ENCODE peak calls at places on chromosomes 6 and 20, in four cellular contexts. One of them, this sample, is unnamed.

GRCh38 chr6:11785953-11786579 is 7.5 kb upstream of the ADTRP start:
- DNase-seq in NB4: no peak
- DNase-seq in cardiac fibroblast: no peak
- DNase-seq in Right ventricle myocardium inferior: no peak
- DNase-seq in this sample: no peak

GRCh38 chr6:26122793-26123674 is 35.8 kb downstream of the HFE start:
- DNase-seq in NB4: peak; percentile 99
- DNase-seq in cardiac fibroblast: peak; percentile 99
- DNase-seq in Right ventricle myocardium inferior: peak; percentile 91
- DNase-seq in this sample: peak; percentile 98

GRCh38 chr20:50003253-50003656 is 20.5 kb downstream of the SNAI1 start:
- DNase-seq in NB4: peak; percentile 96
- DNase-seq in cardiac fibroblast: peak; percentile 98
- DNase-seq in Right ventricle myocardium inferior: no peak
- DNase-seq in this sample: peak; percentile 99

GRCh38 chr20:23105193-23105592 is 19.1 kb upstream of the CD93 start:
- DNase-seq in NB4: no peak
- DNase-seq in cardiac fibroblast: no peak
- DNase-seq in Right ventricle myocardium inferior: no peak
- DNase-seq in this sample: no peak

GRCh38 chr20:36368400-36368799 is 62.3 kb downstream of the DLGAP4 start:
- DNase-seq in NB4: no peak
- DNase-seq in cardiac fibroblast: no peak
- DNase-seq in Right ventricle myocardium inferior: no peak
- DNase-seq in this sample: no peak

GRCh38 chr6:169579712-169580111 is 122.1 kb downstream of the WDR27 start:
- DNase-seq in NB4: no peak
- DNase-seq in cardiac fibroblast: no peak
- DNase-seq in Right ventricle myocardium inferior: no peak
- DNase-seq in this sample: no peak

GRCh38 chr6:32940656-32941411 is at the start of gene HLA-DMB:
- DNase-seq in NB4: peak; percentile 54
- DNase-seq in cardiac fibroblast: peak; percentile 77
- DNase-seq in Right ventricle myocardium inferior: no peak
- DNase-seq in this sample: no peak

GRCh38 chr6:127385668-127386385 is 42.4 kb upstream of the ECHDC1 start:
- DNase-seq in NB4: no peak
- DNase-seq in cardiac fibroblast: no peak
- DNase-seq in Right ventricle myocardium inferior: no peak
- DNase-seq in this sample: no peak

GRCh38 chr20:3315110-3315509 is 76.1 kb upstream of the SLC4A11 start:
- DNase-seq in NB4: no peak
- DNase-seq in cardiac fibroblast: no peak
- DNase-seq in Right ventricle myocardium inferior: no peak
- DNase-seq in this sample: no peak

GRCh38 chr6:49849121-49849907 is 17.0 kb downstream of the CRISP1 start:
- DNase-seq in NB4: peak; percentile 62
- DNase-seq in cardiac fibroblast: peak; percentile 66
- DNase-seq in Right ventricle myocardium inferior: no peak
- DNase-seq in this sample: no peak

GRCh38 chr6:125956506-125957390 is at the start of gene HINT3:
- DNase-seq in NB4: peak; percentile 99
- DNase-seq in cardiac fibroblast: peak; percentile 98
- DNase-seq in Right ventricle myocardium inferior: peak; percentile 99
- DNase-seq in this sample: peak; percentile 97

GRCh38 chr6:29809249-29809648 is 18.4 kb upstream of the HLA-G start:
- DNase-seq in NB4: no peak
- DNase-seq in cardiac fibroblast: no peak
- DNase-seq in Right ventricle myocardium inferior: no peak
- DNase-seq in this sample: no peak

GRCh38 chr6:3813150-3813780 is 35.9 kb upstream of the FAM50B start:
- DNase-seq in NB4: peak; percentile 55
- DNase-seq in cardiac fibroblast: peak; percentile 63
- DNase-seq in Right ventricle myocardium inferior: no peak
- DNase-seq in this sample: peak; percentile 73

GRCh38 chr6:154872605-154873004 is 122.5 kb upstream of the TIAM2 start:
- DNase-seq in NB4: no peak
- DNase-seq in cardiac fibroblast: no peak
- DNase-seq in Right ventricle myocardium inferior: no peak
- DNase-seq in this sample: no peak

GRCh38 chr20:38275815-38276550 is 15.4 kb upstream of the KIAA1755 start:
- DNase-seq in NB4: peak; percentile 84
- DNase-seq in cardiac fibroblast: peak; percentile 96
- DNase-seq in Right ventricle myocardium inferior: no peak
- DNase-seq in this sample: peak; percentile 73

GRCh38 chr20:59701236-59701635 is 96.9 kb downstream of the PHACTR3 start:
- DNase-seq in NB4: no peak
- DNase-seq in cardiac fibroblast: no peak
- DNase-seq in Right ventricle myocardium inferior: no peak
- DNase-seq in this sample: no peak

GRCh38 chr6:43242908-43243648 is at the start of gene TTBK1:
- DNase-seq in NB4: no peak
- DNase-seq in cardiac fibroblast: no peak
- DNase-seq in Right ventricle myocardium inferior: no peak
- DNase-seq in this sample: no peak

GRCh38 chr6:54772610-54773009 is 74.0 kb upstream of the FAM83B start:
- DNase-seq in NB4: no peak
- DNase-seq in cardiac fibroblast: no peak
- DNase-seq in Right ventricle myocardium inferior: no peak
- DNase-seq in this sample: no peak

GRCh38 chr20:35199696-35200095 is 26.8 kb upstream of the MMP24 start:
- DNase-seq in NB4: no peak
- DNase-seq in cardiac fibroblast: peak; percentile 70
- DNase-seq in Right ventricle myocardium inferior: no peak
- DNase-seq in this sample: no peak

GRCh38 chr6:26240981-26241770 is 123.8 kb upstream of the BTN3A2 start:
- DNase-seq in NB4: peak; percentile 82
- DNase-seq in cardiac fibroblast: peak; percentile 87
- DNase-seq in Right ventricle myocardium inferior: peak; percentile 53
- DNase-seq in this sample: no peak

GRCh38 chr6:112910256-112910655 is 563.1 kb downstream of the RFPL4B start:
- DNase-seq in NB4: no peak
- DNase-seq in cardiac fibroblast: peak; percentile 39
- DNase-seq in Right ventricle myocardium inferior: no peak
- DNase-seq in this sample: no peak

GRCh38 chr6:34143884-34144580 is 1.9 kb downstream of the GRM4 start:
- DNase-seq in NB4: peak; percentile 73
- DNase-seq in cardiac fibroblast: no peak
- DNase-seq in Right ventricle myocardium inferior: no peak
- DNase-seq in this sample: no peak

GRCh38 chr6:319177-320131 is 27.2 kb downstream of the DUSP22 start:
- DNase-seq in NB4: no peak
- DNase-seq in cardiac fibroblast: no peak
- DNase-seq in Right ventricle myocardium inferior: no peak
- DNase-seq in this sample: no peak

GRCh38 chr20:19937651-19938420 is 79.3 kb upstream of the NAA20 start:
- DNase-seq in NB4: peak; percentile 61
- DNase-seq in cardiac fibroblast: no peak
- DNase-seq in Right ventricle myocardium inferior: no peak
- DNase-seq in this sample: no peak

GRCh38 chr6:35400901-35401311 is 51.2 kb upstream of the FANCE start:
- DNase-seq in NB4: no peak
- DNase-seq in cardiac fibroblast: peak; percentile 29
- DNase-seq in Right ventricle myocardium inferior: no peak
- DNase-seq in this sample: peak; percentile 59

GRCh38 chr6:75842732-75843131 is 93.7 kb downstream of the MYO6 start:
- DNase-seq in NB4: no peak
- DNase-seq in cardiac fibroblast: no peak
- DNase-seq in Right ventricle myocardium inferior: no peak
- DNase-seq in this sample: no peak

GRCh38 chr20:14838663-14839650 is 501.5 kb upstream of the FLRT3 start:
- DNase-seq in NB4: no peak
- DNase-seq in cardiac fibroblast: no peak
- DNase-seq in Right ventricle myocardium inferior: no peak
- DNase-seq in this sample: no peak

GRCh38 chr20:56566621-56567020 is 33.6 kb downstream of the FAM209B start:
- DNase-seq in NB4: no peak
- DNase-seq in cardiac fibroblast: no peak
- DNase-seq in Right ventricle myocardium inferior: no peak
- DNase-seq in this sample: no peak

GRCh38 chr6:116229287-116229913 is 24.5 kb downstream of the TSPYL4 start:
- DNase-seq in NB4: no peak
- DNase-seq in cardiac fibroblast: peak; percentile 99
- DNase-seq in Right ventricle myocardium inferior: peak; percentile 90
- DNase-seq in this sample: peak; percentile 16

GRCh38 chr6:106082735-106083398 is 3.3 kb upstream of the PRDM1 start:
- DNase-seq in NB4: no peak
- DNase-seq in cardiac fibroblast: peak; percentile 94
- DNase-seq in Right ventricle myocardium inferior: no peak
- DNase-seq in this sample: no peak

GRCh38 chr6:75882734-75883133 is 133.7 kb downstream of the MYO6 start:
- DNase-seq in NB4: no peak
- DNase-seq in cardiac fibroblast: peak; percentile 75
- DNase-seq in Right ventricle myocardium inferior: no peak
- DNase-seq in this sample: peak; percentile 43

GRCh38 chr20:4112490-4113420 is 97.4 kb upstream of the RNF24 start:
- DNase-seq in NB4: no peak
- DNase-seq in cardiac fibroblast: peak; percentile 73
- DNase-seq in Right ventricle myocardium inferior: no peak
- DNase-seq in this sample: peak; percentile 58

This sample was measured in NCI-H226.